ENCODE peak calls at places on chromosome 2, in five cellular contexts. One of them, this sample, is unnamed.

GRCh38 chr2:17574406-17575073 is 34.0 kb downstream of the VSNL1 start:
- DNase-seq in body of pancreas: no peak
- DNase-seq in colonic mucosa: no peak
- DNase-seq in astrocyte of the spinal cord: no peak
- DNase-seq in coronary artery: no peak
- DNase-seq in this sample: no peak

GRCh38 chr2:232884549-232885263 is 14.6 kb downstream of the SNORC start:
- DNase-seq in body of pancreas: no peak
- DNase-seq in colonic mucosa: no peak
- DNase-seq in astrocyte of the spinal cord: no peak
- DNase-seq in coronary artery: no peak
- DNase-seq in this sample: no peak

GRCh38 chr2:241551599-241551997 is 6.9 kb upstream of the BOK start:
- DNase-seq in body of pancreas: no peak
- DNase-seq in colonic mucosa: no peak
- DNase-seq in astrocyte of the spinal cord: no peak
- DNase-seq in coronary artery: no peak
- DNase-seq in this sample: no peak

GRCh38 chr2:140865851-140866250 is 1265.0 kb downstream of the LRP1B start:
- DNase-seq in body of pancreas: no peak
- DNase-seq in colonic mucosa: no peak
- DNase-seq in astrocyte of the spinal cord: no peak
- DNase-seq in coronary artery: no peak
- DNase-seq in this sample: no peak

GRCh38 chr2:161995553-161996016 is 78.4 kb downstream of the DPP4 start:
- DNase-seq in body of pancreas: no peak
- DNase-seq in colonic mucosa: no peak
- DNase-seq in astrocyte of the spinal cord: no peak
- DNase-seq in coronary artery: no peak
- DNase-seq in this sample: no peak

GRCh38 chr2:98034745-98035144 is 39.0 kb upstream of the TMEM131 start:
- DNase-seq in body of pancreas: no peak
- DNase-seq in colonic mucosa: no peak
- DNase-seq in astrocyte of the spinal cord: no peak
- DNase-seq in coronary artery: no peak
- DNase-seq in this sample: no peak

GRCh38 chr2:239778861-239779591 is 246.1 kb downstream of the NDUFA10 start:
- DNase-seq in body of pancreas: no peak
- DNase-seq in colonic mucosa: no peak
- DNase-seq in astrocyte of the spinal cord: no peak
- DNase-seq in coronary artery: peak
- DNase-seq in this sample: no peak

GRCh38 chr2:30341500-30342267 is 105.4 kb upstream of the LCLAT1 start:
- DNase-seq in body of pancreas: no peak
- DNase-seq in colonic mucosa: no peak
- DNase-seq in astrocyte of the spinal cord: no peak
- DNase-seq in coronary artery: no peak
- DNase-seq in this sample: no peak

GRCh38 chr2:67650292-67651133 is 253.4 kb downstream of the ETAA1 start:
- DNase-seq in body of pancreas: peak
- DNase-seq in colonic mucosa: peak
- DNase-seq in astrocyte of the spinal cord: peak
- DNase-seq in coronary artery: peak
- DNase-seq in this sample: peak

GRCh38 chr2:162198239-162198638 is 45.0 kb downstream of the FAP start:
- DNase-seq in body of pancreas: no peak
- DNase-seq in colonic mucosa: no peak
- DNase-seq in astrocyte of the spinal cord: peak
- DNase-seq in coronary artery: no peak
- DNase-seq in this sample: peak

GRCh38 chr2:198316231-198316630 is 511.8 kb downstream of the PLCL1 start:
- DNase-seq in body of pancreas: no peak
- DNase-seq in colonic mucosa: no peak
- DNase-seq in astrocyte of the spinal cord: no peak
- DNase-seq in coronary artery: no peak
- DNase-seq in this sample: no peak

GRCh38 chr2:241870611-241871537 is 1.3 kb downstream of the RTP5 start:
- DNase-seq in body of pancreas: no peak
- DNase-seq in colonic mucosa: no peak
- DNase-seq in astrocyte of the spinal cord: no peak
- DNase-seq in coronary artery: no peak
- DNase-seq in this sample: no peak

GRCh38 chr2:9167718-9168657 is 38.6 kb upstream of the ASAP2 start:
- DNase-seq in body of pancreas: no peak
- DNase-seq in colonic mucosa: no peak
- DNase-seq in astrocyte of the spinal cord: no peak
- DNase-seq in coronary artery: no peak
- DNase-seq in this sample: no peak

GRCh38 chr2:213261715-213262114 is 22.5 kb upstream of the SPAG16 start:
- DNase-seq in body of pancreas: no peak
- DNase-seq in colonic mucosa: no peak
- DNase-seq in astrocyte of the spinal cord: no peak
- DNase-seq in coronary artery: no peak
- DNase-seq in this sample: no peak

GRCh38 chr2:127398239-127398590 is 10.4 kb upstream of the MAP3K2 start:
- DNase-seq in body of pancreas: peak
- DNase-seq in colonic mucosa: peak
- DNase-seq in astrocyte of the spinal cord: peak
- DNase-seq in coronary artery: peak
- DNase-seq in this sample: peak

GRCh38 chr2:19187323-19188020 is 171.0 kb downstream of the OSR1 start:
- DNase-seq in body of pancreas: no peak
- DNase-seq in colonic mucosa: no peak
- DNase-seq in astrocyte of the spinal cord: peak
- DNase-seq in coronary artery: no peak
- DNase-seq in this sample: peak

GRCh38 chr2:202765435-202765834 is 106.1 kb downstream of the ICA1L start:
- DNase-seq in body of pancreas: no peak
- DNase-seq in colonic mucosa: no peak
- DNase-seq in astrocyte of the spinal cord: no peak
- DNase-seq in coronary artery: no peak
- DNase-seq in this sample: no peak

GRCh38 chr2:190781604-190782198 is 98.9 kb upstream of the GLS start:
- DNase-seq in body of pancreas: peak
- DNase-seq in colonic mucosa: peak
- DNase-seq in astrocyte of the spinal cord: peak
- DNase-seq in coronary artery: no peak
- DNase-seq in this sample: peak

GRCh38 chr2:137893145-137893544 is 71.1 kb upstream of the HNMT start:
- DNase-seq in body of pancreas: no peak
- DNase-seq in colonic mucosa: no peak
- DNase-seq in astrocyte of the spinal cord: no peak
- DNase-seq in coronary artery: no peak
- DNase-seq in this sample: no peak

GRCh38 chr2:240300840-240301239 is 134.6 kb upstream of the GPC1 start:
- DNase-seq in body of pancreas: no peak
- DNase-seq in colonic mucosa: no peak
- DNase-seq in astrocyte of the spinal cord: no peak
- DNase-seq in coronary artery: no peak
- DNase-seq in this sample: no peak

GRCh38 chr2:109351164-109351756 is 222.3 kb downstream of the SH3RF3 start:
- DNase-seq in body of pancreas: peak
- DNase-seq in colonic mucosa: no peak
- DNase-seq in astrocyte of the spinal cord: peak
- DNase-seq in coronary artery: peak
- DNase-seq in this sample: peak

DNA sequence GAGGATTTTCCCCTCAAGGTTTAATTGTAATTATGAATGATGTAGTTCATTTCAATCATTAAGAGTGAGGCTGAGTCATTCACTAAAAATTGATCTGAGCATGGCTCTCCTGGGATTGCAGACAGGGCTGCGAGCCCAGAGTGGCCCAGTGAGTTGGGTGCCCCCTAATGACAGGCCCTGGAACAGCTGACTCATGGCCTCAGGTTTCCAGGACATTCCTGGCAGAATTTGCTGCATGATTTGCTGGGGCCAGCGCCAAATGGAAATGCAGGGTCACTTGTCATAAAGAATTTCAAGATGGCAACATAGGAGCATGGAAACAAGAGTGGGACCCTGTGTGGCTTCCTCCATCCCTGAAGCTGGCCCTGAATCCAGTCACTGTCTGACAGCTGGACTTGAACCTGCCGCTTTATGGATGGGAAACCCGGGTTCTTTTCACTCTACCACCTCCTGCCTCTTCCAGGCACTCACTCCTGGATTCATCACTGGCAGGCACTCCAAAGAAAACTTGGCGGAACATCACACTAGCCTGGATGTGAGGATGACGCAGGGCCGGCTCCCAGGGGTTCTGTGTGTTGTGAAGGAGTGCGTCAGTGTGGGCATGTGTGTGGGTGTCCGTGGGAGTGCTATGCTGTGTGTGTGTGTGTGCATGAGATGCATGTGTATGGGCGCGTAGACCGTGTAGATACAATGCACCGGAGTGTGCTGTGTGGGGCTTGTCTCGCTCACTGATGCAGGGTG is 15.2 kb downstream of the OTOF start:
- DNase-seq in body of pancreas: peak
- DNase-seq in colonic mucosa: no peak
- DNase-seq in astrocyte of the spinal cord: peak
- DNase-seq in coronary artery: no peak
- DNase-seq in this sample: peak
- TF ChIP-seq CTCF in body of pancreas: peak
- TF ChIP-seq CTCF in colonic mucosa: peak
- TF ChIP-seq CTCF in astrocyte of the spinal cord: peak
- TF ChIP-seq CTCF in coronary artery: no peak
- TF ChIP-seq CTCF in this sample: peak

DNA sequence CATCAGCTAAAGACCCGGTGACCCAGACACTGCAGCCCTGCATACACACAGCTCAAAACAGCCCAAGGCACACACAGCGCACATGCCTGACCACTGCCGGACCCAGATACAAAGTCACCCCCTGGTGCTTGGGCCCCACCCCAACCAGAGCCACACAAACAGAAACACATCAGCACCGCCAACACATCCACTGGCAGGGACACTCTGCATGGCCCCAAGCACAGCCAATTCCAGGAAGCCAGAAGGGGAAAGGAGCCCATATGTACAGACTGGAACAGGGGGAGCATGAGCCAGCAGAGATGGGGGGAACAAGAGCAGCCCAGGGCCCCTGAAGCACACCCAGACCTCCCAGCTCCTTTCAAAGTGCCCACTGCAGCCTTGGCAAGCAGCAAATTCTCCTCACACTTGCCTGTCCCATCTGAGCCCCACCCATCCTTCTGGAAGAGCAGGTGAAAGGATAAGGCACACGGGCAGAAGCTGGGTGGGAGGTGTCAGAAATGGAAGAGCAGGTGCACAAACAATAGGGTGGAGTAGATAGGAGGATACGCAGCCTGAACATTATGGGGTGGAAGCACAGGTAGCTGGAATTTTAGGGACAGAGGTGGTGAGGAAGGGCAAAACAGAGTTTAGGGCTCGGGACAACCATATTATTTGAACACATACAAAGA is 69.3 kb downstream of the TNS1 start:
- DNase-seq in body of pancreas: no peak
- DNase-seq in colonic mucosa: no peak
- DNase-seq in astrocyte of the spinal cord: no peak
- DNase-seq in coronary artery: no peak
- DNase-seq in this sample: no peak
- H3K4me3 ChIP-seq in body of pancreas: no peak
- H3K4me3 ChIP-seq in colonic mucosa: no peak
- H3K4me3 ChIP-seq in astrocyte of the spinal cord: no peak
- H3K4me3 ChIP-seq in coronary artery: peak
- H3K4me3 ChIP-seq in this sample: no peak

GRCh38 chr2:145431181-145431951 is 911.4 kb upstream of the ZEB2 start:
- DNase-seq in body of pancreas: peak
- DNase-seq in colonic mucosa: no peak
- DNase-seq in astrocyte of the spinal cord: no peak
- DNase-seq in coronary artery: no peak
- DNase-seq in this sample: peak
- TF ChIP-seq CTCF in body of pancreas: no peak
- TF ChIP-seq CTCF in colonic mucosa: no peak
- TF ChIP-seq CTCF in astrocyte of the spinal cord: no peak
- TF ChIP-seq CTCF in coronary artery: no peak
- TF ChIP-seq CTCF in this sample: no peak

GRCh38 chr2:11500702-11501303 is 33.0 kb upstream of the GREB1 start:
- DNase-seq in body of pancreas: no peak
- DNase-seq in colonic mucosa: no peak
- DNase-seq in astrocyte of the spinal cord: no peak
- DNase-seq in coronary artery: no peak
- DNase-seq in this sample: no peak

GRCh38 chr2:11496311-11496710 is 30.4 kb upstream of the E2F6 start:
- DNase-seq in body of pancreas: no peak
- DNase-seq in colonic mucosa: no peak
- DNase-seq in astrocyte of the spinal cord: no peak
- DNase-seq in coronary artery: no peak
- DNase-seq in this sample: no peak

GRCh38 chr2:11498126-11498473 is 32.1 kb upstream of the E2F6 start:
- DNase-seq in body of pancreas: no peak
- DNase-seq in colonic mucosa: no peak
- DNase-seq in astrocyte of the spinal cord: no peak
- DNase-seq in coronary artery: no peak
- DNase-seq in this sample: no peak

GRCh38 chr2:11498543-11499034 is 32.6 kb upstream of the E2F6 start:
- DNase-seq in body of pancreas: peak
- DNase-seq in colonic mucosa: peak
- DNase-seq in astrocyte of the spinal cord: no peak
- DNase-seq in coronary artery: no peak
- DNase-seq in this sample: no peak

DNA sequence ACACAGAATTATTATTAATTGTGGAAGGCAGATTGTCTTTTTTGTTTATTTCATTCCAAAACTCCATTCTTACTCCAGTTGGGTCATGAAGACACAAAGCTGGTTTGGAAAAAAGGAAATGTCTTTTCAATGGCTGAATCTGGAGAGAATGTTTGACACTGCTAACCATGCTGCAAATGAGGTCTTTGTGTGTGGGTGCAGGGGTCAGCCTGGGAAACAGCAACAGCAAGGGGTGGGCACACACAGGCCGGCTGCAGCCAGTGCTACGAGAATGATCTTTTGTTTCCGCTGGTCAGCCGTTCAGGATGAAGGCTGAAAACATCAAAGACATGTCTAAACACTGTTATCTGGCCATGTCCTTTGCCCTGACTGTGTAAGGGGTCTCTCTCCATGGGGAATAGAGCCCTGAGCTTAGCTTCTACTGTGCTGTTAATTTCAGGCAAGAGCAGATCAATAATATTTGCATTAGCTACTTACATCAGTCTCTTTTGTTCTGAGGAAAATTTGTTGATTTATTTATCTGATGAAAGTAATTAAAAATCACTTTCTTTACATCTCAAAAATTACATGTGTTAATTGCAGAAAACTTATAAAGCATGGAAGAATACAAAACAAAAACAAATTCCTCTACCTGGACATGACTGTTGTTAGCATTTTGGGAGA is 33.3 kb upstream of the E2F6 start:
- DNase-seq in body of pancreas: no peak
- DNase-seq in colonic mucosa: no peak
- DNase-seq in astrocyte of the spinal cord: no peak
- DNase-seq in coronary artery: no peak
- DNase-seq in this sample: no peak
- H3K4me3 ChIP-seq in body of pancreas: no peak
- H3K4me3 ChIP-seq in colonic mucosa: no peak
- H3K4me3 ChIP-seq in astrocyte of the spinal cord: no peak
- H3K4me3 ChIP-seq in coronary artery: no peak
- H3K4me3 ChIP-seq in this sample: no peak

This sample was measured in fibroblast of pulmonary artery.